ENCODE peak calls at places on chromosomes 4 and X, in four cellular contexts. Q, X, C and J are unnamed samples.

GRCh38 chr4:176660561-176660960 is 132.2 kb downstream of the VEGFC start:
- DNase-seq in Q (no peak), X (peak), C (no peak), J (peak)

GRCh38 chrX:42505057-42505456 is 272.9 kb downstream of the PPP1R2C start:
- DNase-seq in C (no peak), X (no peak), Q (no peak), J (peak)

GRCh38 chr4:53676402-53676871 is 85.2 kb upstream of the LNX1 start:
- DNase-seq in Q (no peak), X (no peak), C (no peak), J (no peak)

GRCh38 chrX:46169808-46170207 is 375.4 kb downstream of the ZNF674 start:
- DNase-seq in C (no peak), Q (no peak), X (no peak), J (no peak)

GRCh38 chr4:113582737-113583136 is 178.8 kb downstream of the CAMK2D start:
- DNase-seq in Q (no peak), C (no peak), X (no peak), J (no peak)

GRCh38 chr4:82519776-82520175 is 42.0 kb downstream of the TMEM150C start:
- DNase-seq in X (no peak), C (no peak), Q (no peak), J (no peak)

GRCh38 chr4:109548655-109549054 is 11.4 kb upstream of the MCUB start:
- DNase-seq in Q (no peak), X (no peak), C (peak), J (no peak)

GRCh38 chr4:11039494-11040142 is 355.1 kb upstream of the CLNK start:
- DNase-seq in C (no peak), X (no peak), Q (no peak), J (no peak)

GRCh38 chr4:105934381-105934780 is 39.1 kb downstream of the NPNT start:
- DNase-seq in C (no peak), Q (no peak), X (no peak), J (no peak)

GRCh38 chr4:173862754-173863153 is 332.7 kb upstream of the HAND2 start:
- DNase-seq in X (no peak), C (no peak), Q (no peak), J (no peak)

GRCh38 chr4:154582723-154583122 is 7.8 kb downstream of the FGA start:
- DNase-seq in Q (no peak), C (no peak), X (no peak), J (no peak)

GRCh38 chr4:107391630-107392028 is 328.4 kb downstream of the PAPSS1 start:
- DNase-seq in X (no peak), Q (no peak), C (no peak), J (no peak)

GRCh38 chrX:71128915-71129765 is 10.7 kb downstream of the MED12 start:
- DNase-seq in X (peak), Q (no peak), C (peak), J (peak)

GRCh38 chr4:4590496-4590895 is 48.6 kb upstream of the STX18 start:
- DNase-seq in C (no peak), Q (no peak), X (no peak), J (no peak)

GRCh38 chr4:160423879-160424451 is 1321.1 kb downstream of the RAPGEF2 start:
- DNase-seq in C (no peak), X (no peak), Q (no peak), J (peak)

GRCh38 chrX:116378961-116379360 is 57.4 kb upstream of the SLC6A14 start:
- DNase-seq in X (no peak), C (no peak), Q (no peak), J (no peak)

GRCh38 chr4:1042352-1043025 is 31.1 kb downstream of the FGFRL1 start:
- DNase-seq in X (no peak), C (no peak), Q (no peak), J (no peak)

GRCh38 chr4:90095000-90095399 is 32.2 kb upstream of the CCSER1 start:
- DNase-seq in X (peak), Q (no peak), C (no peak), J (no peak)

GRCh38 chrX:29813174-29813573 is 402.2 kb upstream of the MAGEB2 start:
- DNase-seq in X (no peak), Q (no peak), C (no peak), J (no peak)

GRCh38 chr4:9812530-9813340 is 31.3 kb downstream of the DRD5 start:
- DNase-seq in C (no peak), Q (no peak), X (no peak), J (no peak)

GRCh38 chrX:104669063-104669462 is 103.1 kb downstream of the IL1RAPL2 start:
- DNase-seq in X (no peak), C (no peak), Q (no peak), J (no peak)

GRCh38 chrX:104668550-104668949 is 102.6 kb downstream of the IL1RAPL2 start:
- DNase-seq in X (peak), C (peak), Q (no peak), J (peak)

GRCh38 chrX:104665691-104666090 is 99.7 kb downstream of the IL1RAPL2 start:
- DNase-seq in Q (no peak), C (no peak), X (no peak), J (no peak)

GRCh38 chrX:104670051-104670450 is 104.1 kb downstream of the IL1RAPL2 start:
- DNase-seq in X (no peak), Q (no peak), C (no peak), J (no peak)
- TF ChIP-seq EZH2phosphoT487 in X (no peak), Q (no peak), C (no peak), J (no peak)

GRCh38 chrX:78687586-78687985 is 28.5 kb upstream of the RTL3 start:
- DNase-seq in X (no peak), C (no peak), Q (no peak), J (no peak)
- TF ChIP-seq EZH2phosphoT487 in X (no peak), C (no peak), Q (no peak), J (no peak)

DNA sequence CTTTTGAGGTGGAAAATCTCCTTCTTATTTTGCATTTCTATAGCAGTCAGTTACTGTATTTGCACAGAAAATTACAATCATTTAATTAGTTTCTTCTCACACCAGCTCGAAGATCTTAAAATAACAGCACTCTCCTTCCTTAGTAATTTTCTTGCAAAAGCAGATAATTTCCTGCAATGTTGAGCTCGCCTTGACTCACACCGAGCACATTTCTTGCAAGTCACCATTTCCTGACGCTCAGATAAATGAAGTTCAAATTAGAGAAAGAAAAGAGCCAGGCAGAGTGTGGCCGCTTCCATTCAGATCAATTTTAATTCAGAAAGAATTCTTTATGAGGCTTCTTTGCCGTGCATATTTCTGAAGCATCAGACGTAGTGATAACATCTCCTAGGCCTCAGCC is 10.1 kb downstream of the SORCS2 start:
- DNase-seq in C (no peak), Q (no peak), X (no peak), J (no peak)
- TF ChIP-seq EZH2phosphoT487 in C (no peak), Q (no peak), X (no peak), J (no peak)

DNA sequence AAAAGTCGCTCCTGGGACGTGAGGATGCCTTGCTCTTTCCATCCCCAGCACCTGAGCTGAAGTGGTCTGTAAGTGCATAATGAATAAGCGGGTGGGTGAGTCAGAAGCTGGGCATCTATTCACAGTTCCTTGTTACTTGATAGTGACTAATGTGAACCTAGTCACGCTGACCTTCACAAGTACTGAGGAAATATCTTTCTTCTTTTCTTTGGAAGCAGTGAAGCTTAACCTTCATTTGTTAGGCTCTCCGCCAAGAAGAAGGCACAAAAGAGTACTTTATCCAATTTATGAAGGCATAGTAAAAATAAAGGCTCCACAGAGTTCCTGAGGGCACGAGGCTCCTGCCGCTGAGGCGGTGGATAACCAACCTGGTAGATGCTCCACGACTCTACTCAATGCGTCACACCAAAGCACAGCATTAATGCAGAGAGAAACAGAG is 475.7 kb upstream of the SLIT2 start:
- DNase-seq in C (peak), Q (peak), X (peak), J (no peak)
- TF ChIP-seq EZH2phosphoT487 in C (no peak), Q (no peak), X (no peak), J (no peak)

GRCh38 chrX:103830848-103831247 is 1.2 kb downstream of the RAB9B start:
- DNase-seq in C (no peak), Q (no peak), X (no peak), J (no peak)

GRCh38 chrX:103828529-103828928 is 3.5 kb downstream of the RAB9B start:
- DNase-seq in Q (no peak), C (no peak), X (no peak), J (no peak)

GRCh38 chrX:103831342-103831802 is 685 bp downstream of the RAB9B start:
- DNase-seq in Q (no peak), X (peak), C (peak), J (peak)

GRCh38 chrX:103831803-103832544 is at the start of gene RAB9B:
- DNase-seq in Q (no peak), X (peak), C (peak), J (peak)
- TF ChIP-seq EZH2phosphoT487 in Q (no peak), X (no peak), C (no peak), J (no peak)

DNA sequence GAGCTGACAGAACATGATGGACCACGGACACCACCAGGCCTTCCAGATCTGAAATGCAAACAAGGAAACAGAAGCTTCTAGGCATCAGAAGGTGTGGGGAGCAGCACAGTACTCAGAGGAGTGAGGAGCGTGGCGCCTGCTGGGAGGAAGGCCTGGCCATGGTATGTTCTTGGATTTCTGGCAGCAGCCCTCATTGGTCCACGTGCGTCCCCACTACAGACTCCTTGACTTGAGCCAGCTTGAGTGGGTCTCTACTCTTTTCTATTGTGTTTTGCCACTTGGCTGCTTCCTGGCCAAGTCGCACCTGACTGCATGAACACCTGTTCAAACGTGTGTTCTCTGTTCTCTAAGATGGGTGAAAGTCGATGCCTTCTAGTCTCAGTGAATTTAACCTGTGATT is 18.0 kb downstream of the ZNF275 start:
- DNase-seq in C (no peak), X (no peak), Q (no peak), J (no peak)
- TF ChIP-seq EZH2phosphoT487 in C (no peak), X (no peak), Q (no peak), J (no peak)

GRCh38 chr4:148258526-148258925 is 183.7 kb downstream of the NR3C2 start:
- DNase-seq in C (no peak), Q (no peak), X (no peak), J (no peak)
- TF ChIP-seq EZH2phosphoT487 in C (no peak), Q (no peak), X (no peak), J (no peak)

DNA sequence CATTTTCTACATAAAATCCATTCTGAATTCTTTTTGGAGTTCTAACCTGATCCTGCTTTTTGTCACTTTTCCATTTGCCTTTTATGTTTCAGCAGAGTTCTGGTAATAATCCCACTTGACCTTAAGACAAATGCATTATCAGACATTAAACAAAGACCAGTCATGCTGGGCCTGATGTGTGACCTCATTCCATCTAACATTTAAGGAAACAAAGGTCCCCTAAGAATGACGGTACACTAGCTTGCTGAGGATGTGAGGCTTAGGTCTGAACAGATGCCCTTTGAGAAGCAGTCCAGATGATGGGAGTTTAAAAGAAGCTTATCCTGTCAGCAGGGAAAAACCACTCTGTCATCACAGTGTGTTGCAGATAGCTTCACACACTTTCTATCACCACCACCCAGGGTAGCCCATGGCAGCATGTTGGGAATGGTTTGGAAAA is 38.1 kb upstream of the PDE5A start:
- DNase-seq in X (peak), Q (no peak), C (no peak), J (no peak)
- TF ChIP-seq EZH2phosphoT487 in X (no peak), Q (no peak), C (peak), J (no peak)

GRCh38 chrX:134847133-134847532 is 143.7 kb upstream of the SMIM10 start:
- DNase-seq in X (no peak), C (no peak), Q (no peak), J (no peak)
- TF ChIP-seq EZH2phosphoT487 in X (no peak), C (no peak), Q (no peak), J (no peak)

DNA sequence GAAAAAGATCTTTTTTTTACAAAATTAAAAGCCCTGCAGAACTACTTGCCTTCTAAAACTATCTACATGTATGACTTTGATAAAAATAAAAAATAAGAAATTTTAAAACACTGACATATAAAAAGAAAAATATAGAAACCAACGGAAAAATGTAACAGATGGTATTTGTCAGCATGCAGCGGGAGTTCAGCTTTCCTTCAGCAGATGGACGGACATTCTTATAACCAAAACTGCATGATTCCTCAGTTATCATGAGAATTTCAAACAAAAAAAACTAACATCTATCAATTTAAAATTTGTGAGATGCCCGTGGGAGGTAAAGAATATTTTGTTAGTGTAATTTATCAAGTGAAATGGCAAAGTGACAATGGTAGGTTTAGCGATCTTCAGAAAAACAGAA is 23.2 kb downstream of the RWDD4 start:
- DNase-seq in Q (no peak), C (no peak), X (no peak), J (no peak)
- TF ChIP-seq EZH2phosphoT487 in Q (no peak), C (no peak), X (no peak), J (no peak)